ENCODE peak calls at places on chromosome 17, in seven cellular contexts. E, C, V, T, L, A and M are unnamed samples.

GRCh38 chr17:14318906-14319205 is 18.0 kb downstream of the HS3ST3B1 start:
- DNase-seq in E (no peak), C (no peak), V (no peak), T (no peak), L (no peak), A (no peak), M (no peak)

GRCh38 chr17:45431531-45432404 is 902 bp downstream of the ARHGAP27 start:
- DNase-seq in E (peak; percentile 65), C (peak; percentile 53), V (peak; percentile 68), T (peak; percentile 75), L (peak; percentile 45), A (peak; percentile 66), M (peak; percentile 41)

GRCh38 chr17:81866440-81867122 is 4.6 kb downstream of the ARHGDIA start:
- DNase-seq in E (peak; percentile 51), C (peak; percentile 39), V (no peak), T (no peak), L (peak; percentile 27), A (no peak), M (peak; percentile 29)

GRCh38 chr17:63740464-63741181 is 976 bp downstream of the STRADA start:
- DNase-seq in E (no peak), C (peak; percentile 14), V (no peak), T (peak; percentile 34), L (peak; percentile 14), A (no peak), M (no peak)

GRCh38 chr17:63984651-63985386 is 12.1 kb upstream of the SCN4A start:
- DNase-seq in E (peak; percentile 38), C (peak; percentile 94), V (no peak), T (peak; percentile 84), L (peak; percentile 93), A (peak; percentile 39), M (peak; percentile 90)

GRCh38 chr17:80380068-80381061 is 34.6 kb upstream of the ENDOV start:
- DNase-seq in E (no peak), C (no peak), V (no peak), T (no peak), L (no peak), A (no peak), M (no peak)

GRCh38 chr17:9432867-9433495 is 142.6 kb downstream of the STX8 start:
- DNase-seq in E (no peak), C (peak; percentile 45), V (no peak), T (peak; percentile 35), L (peak; percentile 59), A (no peak), M (no peak)

GRCh38 chr17:2814499-2815341 is 18.5 kb downstream of the RAP1GAP2 start:
- DNase-seq in E (no peak), C (no peak), V (no peak), T (peak; percentile 28), L (no peak), A (peak; percentile 94), M (no peak)

GRCh38 chr17:9446528-9446927 is 129.1 kb downstream of the STX8 start:
- DNase-seq in E (no peak), C (no peak), V (no peak), T (no peak), L (no peak), A (no peak), M (peak; percentile 20)

GRCh38 chr17:38732376-38733314 is 2.5 kb downstream of the CISD3 start:
- DNase-seq in E (peak; percentile 85), C (no peak), V (no peak), T (no peak), L (no peak), A (no peak), M (no peak)

GRCh38 chr17:80738987-80739730 is 194.5 kb downstream of the RPTOR start:
- DNase-seq in E (no peak), C (no peak), V (no peak), T (no peak), L (no peak), A (no peak), M (no peak)

GRCh38 chr17:64583055-64583454 is 76.3 kb downstream of the CEP95 start:
- DNase-seq in E (no peak), C (no peak), V (no peak), T (no peak), L (no peak), A (no peak), M (no peak)

GRCh38 chr17:56603486-56604238 is 10.2 kb downstream of the NOG start:
- DNase-seq in E (no peak), C (no peak), V (no peak), T (no peak), L (no peak), A (no peak), M (no peak)

GRCh38 chr17:77555741-77556291 is 402.7 kb upstream of the TNRC6C start:
- DNase-seq in E (peak; percentile 76), C (peak; percentile 9), V (peak; percentile 63), T (peak; percentile 21), L (peak; percentile 16), A (no peak), M (peak; percentile 20)

GRCh38 chr17:56676807-56677206 is 83.3 kb downstream of the NOG start:
- DNase-seq in E (no peak), C (peak; percentile 10), V (no peak), T (peak; percentile 30), L (no peak), A (no peak), M (no peak)

GRCh38 chr17:56845934-56846333 is 12.0 kb downstream of the DGKE start:
- DNase-seq in E (no peak), C (no peak), V (no peak), T (no peak), L (no peak), A (no peak), M (no peak)

GRCh38 chr17:77681820-77682219 is 276.7 kb upstream of the TNRC6C start:
- DNase-seq in E (no peak), C (no peak), V (no peak), T (no peak), L (peak; percentile 14), A (no peak), M (peak; percentile 16)

GRCh38 chr17:70906808-70907207 is 737.5 kb downstream of the KCNJ2 start:
- DNase-seq in E (no peak), C (peak; percentile 88), V (no peak), T (no peak), L (peak; percentile 25), A (no peak), M (peak; percentile 93)

GRCh38 chr17:28745777-28746473 is 2.1 kb downstream of the TRAF4 start:
- DNase-seq in E (peak; percentile 79), C (no peak), V (no peak), T (peak; percentile 90), L (no peak), A (no peak), M (no peak)

GRCh38 chr17:10053976-10054551 is 144.3 kb downstream of the GAS7 start:
- DNase-seq in E (no peak), C (no peak), V (no peak), T (no peak), L (no peak), A (no peak), M (no peak)

GRCh38 chr17:144936-145670 is 7.7 kb downstream of the SCGB1C2 start:
- DNase-seq in E (peak; percentile 18), C (no peak), V (no peak), T (no peak), L (no peak), A (no peak), M (no peak)

GRCh38 chr17:7204335-7204734 is 15.3 kb downstream of the DLG4 start:
- DNase-seq in E (no peak), C (no peak), V (no peak), T (no peak), L (no peak), A (no peak), M (no peak)

GRCh38 chr17:81027038-81027437 is 7.9 kb upstream of the BAIAP2 start:
- DNase-seq in E (no peak), C (no peak), V (no peak), T (no peak), L (no peak), A (no peak), M (no peak)

GRCh38 chr17:81419333-81419885 is 24.2 kb downstream of the BAHCC1 start:
- DNase-seq in E (peak; percentile 82), C (peak; percentile 90), V (peak; percentile 34), T (peak; percentile 52), L (peak; percentile 97), A (no peak), M (peak; percentile 97)

GRCh38 chr17:33124871-33125551 is 133.4 kb downstream of the SPACA3 start:
- DNase-seq in E (no peak), C (no peak), V (no peak), T (no peak), L (no peak), A (no peak), M (no peak)

GRCh38 chr17:74730491-74731346 is 6.3 kb upstream of the RAB37 start:
- DNase-seq in E (no peak), C (no peak), V (no peak), T (no peak), L (no peak), A (peak; percentile 52), M (no peak)

GRCh38 chr17:47063475-47063874 is 84.4 kb upstream of the RPRML start:
- DNase-seq in E (no peak), C (no peak), V (no peak), T (no peak), L (no peak), A (no peak), M (no peak)

GRCh38 chr17:31740611-31741082 is 118.4 kb downstream of the COPRS start:
- DNase-seq in E (no peak), C (peak; percentile 65), V (no peak), T (no peak), L (peak; percentile 82), A (no peak), M (peak; percentile 44)

GRCh38 chr17:19295478-19296200 is 58.5 kb downstream of the EPN2 start:
- DNase-seq in E (no peak), C (no peak), V (no peak), T (no peak), L (peak; percentile 20), A (no peak), M (no peak)

GRCh38 chr17:55458977-55459376 is 37.3 kb upstream of the MMD start:
- DNase-seq in E (no peak), C (peak; percentile 94), V (no peak), T (peak; percentile 87), L (peak; percentile 97), A (no peak), M (peak; percentile 57)

GRCh38 chr17:82200743-82201497 is 11.7 kb downstream of the CCDC57 start:
- DNase-seq in E (no peak), C (no peak), V (no peak), T (no peak), L (no peak), A (peak; percentile 78), M (no peak)

GRCh38 chr17:917391-917811 is 62.2 kb downstream of the NXN start:
- DNase-seq in E (no peak), C (no peak), V (no peak), T (no peak), L (peak; percentile 73), A (no peak), M (no peak)

GRCh38 chr17:47604268-47604927 is 45.3 kb upstream of the KPNB1 start:
- DNase-seq in E (no peak), C (peak; percentile 82), V (no peak), T (no peak), L (peak; percentile 80), A (no peak), M (peak; percentile 27)

GRCh38 chr17:77962349-77962748 is 3.8 kb downstream of the TNRC6C start:
- DNase-seq in E (no peak), C (no peak), V (no peak), T (no peak), L (no peak), A (no peak), M (no peak)

GRCh38 chr17:44005865-44006580 is 1.6 kb downstream of the NAGS start:
- DNase-seq in E (peak; percentile 47), C (no peak), V (peak; percentile 36), T (peak; percentile 6), L (no peak), A (no peak), M (no peak)